ENCODE peak calls at places on chromosome 20, in ten cellular contexts. One of them, this sample, is unnamed.

GRCh38 chr20:23397961-23398360 is 23.3 kb downstream of the NAPB start:
- DNase-seq in cardiac muscle cell: peak
- DNase-seq in lung: no peak
- DNase-seq in ovary: no peak
- DNase-seq in psoas muscle: no peak
- DNase-seq in thoracic aorta: no peak
- DNase-seq in esophagus squamous epithelium: no peak
- DNase-seq in OCI-LY7: no peak
- DNase-seq in cardiac fibroblast: peak
- DNase-seq in HL-60: no peak
- DNase-seq in this sample: no peak

GRCh38 chr20:43404880-43405279 is 52.8 kb upstream of the SRSF6 start:
- DNase-seq in cardiac muscle cell: peak
- DNase-seq in lung: peak
- DNase-seq in ovary: no peak
- DNase-seq in psoas muscle: no peak
- DNase-seq in thoracic aorta: no peak
- DNase-seq in esophagus squamous epithelium: no peak
- DNase-seq in OCI-LY7: peak
- DNase-seq in cardiac fibroblast: peak
- DNase-seq in HL-60: no peak
- DNase-seq in this sample: peak

GRCh38 chr20:21286775-21287174 is 16.4 kb upstream of the XRN2 start:
- DNase-seq in cardiac muscle cell: no peak
- DNase-seq in lung: no peak
- DNase-seq in ovary: no peak
- DNase-seq in psoas muscle: no peak
- DNase-seq in thoracic aorta: no peak
- DNase-seq in esophagus squamous epithelium: no peak
- DNase-seq in OCI-LY7: no peak
- DNase-seq in cardiac fibroblast: no peak
- DNase-seq in HL-60: no peak
- DNase-seq in this sample: no peak

GRCh38 chr20:47809561-47809960 is 24.3 kb upstream of the SULF2 start:
- DNase-seq in cardiac muscle cell: no peak
- DNase-seq in lung: no peak
- DNase-seq in ovary: no peak
- DNase-seq in psoas muscle: no peak
- DNase-seq in thoracic aorta: no peak
- DNase-seq in esophagus squamous epithelium: no peak
- DNase-seq in OCI-LY7: no peak
- DNase-seq in cardiac fibroblast: no peak
- DNase-seq in HL-60: no peak
- DNase-seq in this sample: no peak

GRCh38 chr20:10312111-10312510 is 93.5 kb downstream of the SNAP25 start:
- DNase-seq in cardiac muscle cell: no peak
- DNase-seq in lung: no peak
- DNase-seq in ovary: no peak
- DNase-seq in psoas muscle: no peak
- DNase-seq in thoracic aorta: no peak
- DNase-seq in esophagus squamous epithelium: no peak
- DNase-seq in OCI-LY7: no peak
- DNase-seq in cardiac fibroblast: peak
- DNase-seq in HL-60: no peak
- DNase-seq in this sample: no peak

GRCh38 chr20:21395666-21396044 is 1.7 kb downstream of the NKX2-4 start:
- DNase-seq in cardiac muscle cell: no peak
- DNase-seq in lung: no peak
- DNase-seq in ovary: no peak
- DNase-seq in psoas muscle: no peak
- DNase-seq in thoracic aorta: no peak
- DNase-seq in esophagus squamous epithelium: no peak
- DNase-seq in OCI-LY7: no peak
- DNase-seq in cardiac fibroblast: no peak
- DNase-seq in HL-60: no peak
- DNase-seq in this sample: peak

GRCh38 chr20:8200220-8200619 is 68.2 kb downstream of the PLCB1 start:
- DNase-seq in cardiac muscle cell: no peak
- DNase-seq in lung: no peak
- DNase-seq in ovary: no peak
- DNase-seq in psoas muscle: no peak
- DNase-seq in thoracic aorta: no peak
- DNase-seq in esophagus squamous epithelium: no peak
- DNase-seq in OCI-LY7: no peak
- DNase-seq in cardiac fibroblast: no peak
- DNase-seq in HL-60: no peak
- DNase-seq in this sample: no peak

GRCh38 chr20:61015602-61016001 is 236.5 kb upstream of the CDH4 start:
- DNase-seq in cardiac muscle cell: no peak
- DNase-seq in lung: no peak
- DNase-seq in ovary: no peak
- DNase-seq in psoas muscle: no peak
- DNase-seq in thoracic aorta: no peak
- DNase-seq in esophagus squamous epithelium: no peak
- DNase-seq in OCI-LY7: no peak
- DNase-seq in cardiac fibroblast: no peak
- DNase-seq in HL-60: no peak
- DNase-seq in this sample: no peak

GRCh38 chr20:41345729-41346067 is 5.1 kb downstream of the LPIN3 start:
- DNase-seq in cardiac muscle cell: no peak
- DNase-seq in lung: no peak
- DNase-seq in ovary: peak
- DNase-seq in psoas muscle: no peak
- DNase-seq in thoracic aorta: no peak
- DNase-seq in esophagus squamous epithelium: no peak
- DNase-seq in OCI-LY7: no peak
- DNase-seq in cardiac fibroblast: no peak
- DNase-seq in HL-60: no peak
- DNase-seq in this sample: no peak

GRCh38 chr20:41089555-41089954 is 47.8 kb upstream of the PLCG1 start:
- DNase-seq in cardiac muscle cell: no peak
- DNase-seq in lung: no peak
- DNase-seq in ovary: no peak
- DNase-seq in psoas muscle: no peak
- DNase-seq in thoracic aorta: no peak
- DNase-seq in esophagus squamous epithelium: no peak
- DNase-seq in OCI-LY7: no peak
- DNase-seq in cardiac fibroblast: no peak
- DNase-seq in HL-60: no peak
- DNase-seq in this sample: no peak

GRCh38 chr20:6026051-6026450 is 27.8 kb downstream of the LRRN4 start:
- DNase-seq in cardiac muscle cell: no peak
- DNase-seq in lung: no peak
- DNase-seq in ovary: no peak
- DNase-seq in psoas muscle: no peak
- DNase-seq in thoracic aorta: no peak
- DNase-seq in esophagus squamous epithelium: no peak
- DNase-seq in OCI-LY7: no peak
- DNase-seq in cardiac fibroblast: peak
- DNase-seq in HL-60: no peak
- DNase-seq in this sample: no peak

GRCh38 chr20:25992146-25992545 is 295.5 kb upstream of the ZNF337 start:
- DNase-seq in cardiac muscle cell: no peak
- DNase-seq in lung: no peak
- DNase-seq in ovary: no peak
- DNase-seq in psoas muscle: no peak
- DNase-seq in thoracic aorta: no peak
- DNase-seq in esophagus squamous epithelium: no peak
- DNase-seq in OCI-LY7: no peak
- DNase-seq in cardiac fibroblast: no peak
- DNase-seq in HL-60: no peak
- DNase-seq in this sample: no peak
- H3K4me3 ChIP-seq in cardiac muscle cell: no peak
- H3K4me3 ChIP-seq in lung: no peak
- H3K4me3 ChIP-seq in ovary: no peak
- H3K4me3 ChIP-seq in psoas muscle: no peak
- H3K4me3 ChIP-seq in thoracic aorta: no peak
- H3K4me3 ChIP-seq in esophagus squamous epithelium: no peak
- H3K4me3 ChIP-seq in OCI-LY7: no peak
- H3K4me3 ChIP-seq in cardiac fibroblast: no peak
- H3K4me3 ChIP-seq in HL-60: no peak
- H3K4me3 ChIP-seq in this sample: no peak

GRCh38 chr20:64080813-64081619 is 1.1 kb downstream of the OPRL1 start:
- DNase-seq in cardiac muscle cell: no peak
- DNase-seq in lung: no peak
- DNase-seq in ovary: no peak
- DNase-seq in psoas muscle: no peak
- DNase-seq in thoracic aorta: no peak
- DNase-seq in esophagus squamous epithelium: no peak
- DNase-seq in OCI-LY7: no peak
- DNase-seq in cardiac fibroblast: no peak
- DNase-seq in HL-60: no peak
- DNase-seq in this sample: no peak

GRCh38 chr20:64082821-64083379 is 1.3 kb downstream of the LKAAEAR1 start:
- DNase-seq in cardiac muscle cell: no peak
- DNase-seq in lung: no peak
- DNase-seq in ovary: no peak
- DNase-seq in psoas muscle: no peak
- DNase-seq in thoracic aorta: no peak
- DNase-seq in esophagus squamous epithelium: no peak
- DNase-seq in OCI-LY7: no peak
- DNase-seq in cardiac fibroblast: no peak
- DNase-seq in HL-60: no peak
- DNase-seq in this sample: no peak

GRCh38 chr20:64083380-64084208 is 604 bp downstream of the LKAAEAR1 start:
- DNase-seq in cardiac muscle cell: peak
- DNase-seq in lung: peak
- DNase-seq in ovary: peak
- DNase-seq in psoas muscle: peak
- DNase-seq in thoracic aorta: no peak
- DNase-seq in esophagus squamous epithelium: no peak
- DNase-seq in OCI-LY7: peak
- DNase-seq in cardiac fibroblast: peak
- DNase-seq in HL-60: no peak
- DNase-seq in this sample: peak

GRCh38 chr20:64081620-64081964 is 1.7 kb downstream of the OPRL1 start:
- DNase-seq in cardiac muscle cell: no peak
- DNase-seq in lung: no peak
- DNase-seq in ovary: no peak
- DNase-seq in psoas muscle: no peak
- DNase-seq in thoracic aorta: no peak
- DNase-seq in esophagus squamous epithelium: no peak
- DNase-seq in OCI-LY7: no peak
- DNase-seq in cardiac fibroblast: no peak
- DNase-seq in HL-60: no peak
- DNase-seq in this sample: no peak

DNA sequence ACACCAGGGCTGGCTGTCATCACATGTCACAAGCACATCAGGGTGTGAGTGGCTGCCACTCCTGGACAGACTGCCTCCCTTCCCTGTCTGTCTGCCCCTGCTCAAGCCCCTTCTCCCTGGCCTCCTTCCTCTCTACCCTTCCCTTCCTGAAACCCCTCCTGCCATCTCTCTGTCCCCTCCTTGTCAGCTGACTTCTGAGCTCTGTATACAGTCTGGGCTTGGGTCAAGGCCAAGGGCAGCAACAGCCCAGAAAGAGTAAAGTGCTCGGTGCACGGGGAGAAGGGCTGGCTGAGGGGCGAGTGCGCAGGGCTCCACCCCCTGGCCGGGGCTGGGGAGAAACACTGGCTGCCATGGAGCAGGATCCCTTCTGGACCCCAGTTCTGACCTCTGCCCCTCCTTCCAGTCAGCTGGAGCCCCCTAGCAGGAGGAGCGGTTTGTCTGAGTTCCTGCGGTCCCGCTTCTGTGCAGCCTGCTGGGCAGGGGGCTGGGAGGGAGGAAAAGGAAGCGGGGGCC is 2.0 kb downstream of the LKAAEAR1 start:
- DNase-seq in cardiac muscle cell: no peak
- DNase-seq in lung: no peak
- DNase-seq in ovary: no peak
- DNase-seq in psoas muscle: no peak
- DNase-seq in thoracic aorta: no peak
- DNase-seq in esophagus squamous epithelium: no peak
- DNase-seq in OCI-LY7: no peak
- DNase-seq in cardiac fibroblast: no peak
- DNase-seq in HL-60: no peak
- DNase-seq in this sample: no peak
- TF ChIP-seq CTCF in cardiac muscle cell: no peak
- TF ChIP-seq CTCF in lung: no peak
- TF ChIP-seq CTCF in ovary: no peak
- TF ChIP-seq CTCF in psoas muscle: no peak
- TF ChIP-seq CTCF in thoracic aorta: no peak
- TF ChIP-seq CTCF in esophagus squamous epithelium: no peak
- TF ChIP-seq CTCF in OCI-LY7: peak
- TF ChIP-seq CTCF in cardiac fibroblast: no peak
- TF ChIP-seq CTCF in HL-60: no peak
- TF ChIP-seq CTCF in this sample: no peak

GRCh38 chr20:53606364-53606985 is 12.8 kb upstream of the ZNF217 start:
- DNase-seq in cardiac muscle cell: peak
- DNase-seq in lung: no peak
- DNase-seq in ovary: no peak
- DNase-seq in psoas muscle: no peak
- DNase-seq in thoracic aorta: no peak
- DNase-seq in esophagus squamous epithelium: no peak
- DNase-seq in OCI-LY7: no peak
- DNase-seq in cardiac fibroblast: peak
- DNase-seq in HL-60: no peak
- DNase-seq in this sample: no peak

GRCh38 chr20:53608071-53608455 is 14.4 kb upstream of the ZNF217 start:
- DNase-seq in cardiac muscle cell: no peak
- DNase-seq in lung: no peak
- DNase-seq in ovary: peak
- DNase-seq in psoas muscle: no peak
- DNase-seq in thoracic aorta: no peak
- DNase-seq in esophagus squamous epithelium: no peak
- DNase-seq in OCI-LY7: no peak
- DNase-seq in cardiac fibroblast: no peak
- DNase-seq in HL-60: no peak
- DNase-seq in this sample: no peak

GRCh38 chr20:53609501-53610445 is 16.1 kb upstream of the ZNF217 start:
- DNase-seq in cardiac muscle cell: peak
- DNase-seq in lung: peak
- DNase-seq in ovary: peak
- DNase-seq in psoas muscle: peak
- DNase-seq in thoracic aorta: no peak
- DNase-seq in esophagus squamous epithelium: peak
- DNase-seq in OCI-LY7: peak
- DNase-seq in cardiac fibroblast: peak
- DNase-seq in HL-60: peak
- DNase-seq in this sample: peak

GRCh38 chr20:53611449-53611894 is 17.8 kb upstream of the ZNF217 start:
- DNase-seq in cardiac muscle cell: peak
- DNase-seq in lung: no peak
- DNase-seq in ovary: no peak
- DNase-seq in psoas muscle: no peak
- DNase-seq in thoracic aorta: no peak
- DNase-seq in esophagus squamous epithelium: no peak
- DNase-seq in OCI-LY7: peak
- DNase-seq in cardiac fibroblast: peak
- DNase-seq in HL-60: no peak
- DNase-seq in this sample: peak

GRCh38 chr20:53608456-53609413 is 15.1 kb upstream of the ZNF217 start:
- DNase-seq in cardiac muscle cell: peak
- DNase-seq in lung: no peak
- DNase-seq in ovary: peak
- DNase-seq in psoas muscle: no peak
- DNase-seq in thoracic aorta: no peak
- DNase-seq in esophagus squamous epithelium: no peak
- DNase-seq in OCI-LY7: no peak
- DNase-seq in cardiac fibroblast: no peak
- DNase-seq in HL-60: no peak
- DNase-seq in this sample: no peak
- H3K4me3 ChIP-seq in cardiac muscle cell: no peak
- H3K4me3 ChIP-seq in lung: no peak
- H3K4me3 ChIP-seq in ovary: no peak
- H3K4me3 ChIP-seq in psoas muscle: no peak
- H3K4me3 ChIP-seq in thoracic aorta: no peak
- H3K4me3 ChIP-seq in esophagus squamous epithelium: no peak
- H3K4me3 ChIP-seq in OCI-LY7: peak
- H3K4me3 ChIP-seq in cardiac fibroblast: no peak
- H3K4me3 ChIP-seq in HL-60: no peak
- H3K4me3 ChIP-seq in this sample: peak

GRCh38 chr20:4569092-4569491 is 152.6 kb upstream of the PRND start:
- DNase-seq in cardiac muscle cell: no peak
- DNase-seq in lung: no peak
- DNase-seq in ovary: no peak
- DNase-seq in psoas muscle: no peak
- DNase-seq in thoracic aorta: no peak
- DNase-seq in esophagus squamous epithelium: no peak
- DNase-seq in OCI-LY7: no peak
- DNase-seq in cardiac fibroblast: no peak
- DNase-seq in HL-60: no peak
- DNase-seq in this sample: no peak
- TF ChIP-seq CTCF in cardiac muscle cell: no peak
- TF ChIP-seq CTCF in lung: no peak
- TF ChIP-seq CTCF in ovary: no peak
- TF ChIP-seq CTCF in psoas muscle: no peak
- TF ChIP-seq CTCF in thoracic aorta: no peak
- TF ChIP-seq CTCF in esophagus squamous epithelium: peak
- TF ChIP-seq CTCF in OCI-LY7: peak
- TF ChIP-seq CTCF in cardiac fibroblast: peak
- TF ChIP-seq CTCF in HL-60: no peak
- TF ChIP-seq CTCF in this sample: peak